ENCODE peak calls at places on chromosome 17, in ten cellular contexts. M, A, L, D, U, B, W, X, P and S are unnamed samples.

GRCh38 chr17:32654351-32654750 is 167.6 kb downstream of the CDK5R1 start:
- DNase-seq in M (no peak), A (no peak), L (no peak), D (no peak), U (no peak), B (no peak), W (no peak), X (no peak), P (no peak), S (no peak)

GRCh38 chr17:2214887-2215615 is 88.5 kb downstream of the SMG6 start:
- DNase-seq in M (no peak), A (no peak), L (no peak), D (peak), U (no peak), B (peak), W (no peak), X (no peak), P (no peak), S (no peak)

GRCh38 chr17:21183468-21183867 is 30.5 kb downstream of the TMEM11 start:
- DNase-seq in M (no peak), A (no peak), L (no peak), D (no peak), U (no peak), B (no peak), W (no peak), X (no peak), P (no peak), S (no peak)

GRCh38 chr17:47852113-47852949 is 1.4 kb upstream of the SP6 start:
- DNase-seq in M (no peak), A (no peak), L (no peak), D (no peak), U (no peak), B (no peak), W (no peak), X (no peak), P (peak), S (no peak)

GRCh38 chr17:9360610-9361571 is 214.7 kb downstream of the STX8 start:
- DNase-seq in M (no peak), A (no peak), L (no peak), D (peak), U (peak), B (no peak), W (no peak), X (no peak), P (no peak), S (no peak)

GRCh38 chr17:27466376-27466747 is 10.1 kb downstream of the KSR1 start:
- DNase-seq in M (no peak), A (no peak), L (no peak), D (no peak), U (no peak), B (peak), W (no peak), X (no peak), P (no peak), S (no peak)

GRCh38 chr17:61155590-61156181 is 244.0 kb upstream of the TBX2 start:
- DNase-seq in M (no peak), A (no peak), L (no peak), D (no peak), U (no peak), B (no peak), W (no peak), X (no peak), P (no peak), S (no peak)

GRCh38 chr17:80307994-80308671 is 47.5 kb downstream of the RNF213 start:
- DNase-seq in M (no peak), A (no peak), L (no peak), D (no peak), U (peak), B (no peak), W (no peak), X (no peak), P (no peak), S (no peak)

GRCh38 chr17:83014297-83014696 is 65.1 kb upstream of the METRNL start:
- DNase-seq in M (no peak), A (no peak), L (no peak), D (no peak), U (no peak), B (no peak), W (no peak), X (no peak), P (no peak), S (peak)

GRCh38 chr17:12990926-12991325 is 26.9 kb downstream of the ELAC2 start:
- DNase-seq in M (no peak), A (no peak), L (no peak), D (no peak), U (no peak), B (no peak), W (no peak), X (no peak), P (no peak), S (no peak)

GRCh38 chr17:27494192-27495091 is 38.2 kb downstream of the KSR1 start:
- DNase-seq in M (no peak), A (no peak), L (no peak), D (peak), U (peak), B (no peak), W (no peak), X (peak), P (no peak), S (peak)

GRCh38 chr17:77125432-77125901 is 15.3 kb upstream of the SEC14L1 start:
- DNase-seq in M (no peak), A (no peak), L (no peak), D (no peak), U (no peak), B (no peak), W (no peak), X (no peak), P (no peak), S (no peak)

GRCh38 chr17:68777243-68777855 is 176.2 kb upstream of the FAM20A start:
- DNase-seq in M (no peak), A (peak), L (no peak), D (peak), U (peak), B (peak), W (no peak), X (peak), P (peak), S (peak)

GRCh38 chr17:45425125-45425983 is 7.3 kb downstream of the ARHGAP27 start:
- DNase-seq in M (no peak), A (peak), L (no peak), D (no peak), U (peak), B (no peak), W (no peak), X (peak), P (no peak), S (peak)

GRCh38 chr17:8189711-8190477 is at the start of gene BORCS6:
- DNase-seq in M (peak), A (peak), L (peak), D (peak), U (peak), B (peak), W (peak), X (peak), P (peak), S (peak)

GRCh38 chr17:81885869-81886548 is 5.4 kb downstream of the ALYREF start:
- DNase-seq in M (no peak), A (no peak), L (no peak), D (peak), U (peak), B (no peak), W (no peak), X (no peak), P (no peak), S (peak)

GRCh38 chr17:5826384-5826783 is 242.1 kb upstream of the NLRP1 start:
- DNase-seq in M (no peak), A (no peak), L (no peak), D (no peak), U (no peak), B (no peak), W (no peak), X (no peak), P (no peak), S (no peak)

GRCh38 chr17:80724723-80725388 is 180.2 kb downstream of the RPTOR start:
- DNase-seq in M (no peak), A (no peak), L (no peak), D (peak), U (no peak), B (no peak), W (no peak), X (no peak), P (no peak), S (peak)

GRCh38 chr17:15397605-15398004 is 56.2 kb upstream of the TEKT3 start:
- DNase-seq in M (no peak), A (no peak), L (no peak), D (no peak), U (no peak), B (no peak), W (no peak), X (no peak), P (no peak), S (no peak)

GRCh38 chr17:6381052-6381451 is 53.9 kb downstream of the AIPL1 start:
- DNase-seq in M (no peak), A (no peak), L (no peak), D (no peak), U (no peak), B (no peak), W (no peak), X (no peak), P (no peak), S (no peak)

GRCh38 chr17:39016193-39017153 is 49.3 kb upstream of the FBXO47 start:
- DNase-seq in M (no peak), A (no peak), L (no peak), D (no peak), U (no peak), B (no peak), W (no peak), X (no peak), P (no peak), S (no peak)

GRCh38 chr17:42358434-42358833 is 29.8 kb downstream of the STAT3 start:
- DNase-seq in M (no peak), A (no peak), L (no peak), D (no peak), U (no peak), B (no peak), W (no peak), X (no peak), P (no peak), S (no peak)

GRCh38 chr17:58381124-58381838 is 29.3 kb upstream of the SUPT4H1 start:
- DNase-seq in M (no peak), A (no peak), L (no peak), D (no peak), U (no peak), B (no peak), W (no peak), X (peak), P (no peak), S (no peak)

GRCh38 chr17:38879878-38880727 is 10.2 kb downstream of the LASP1 start:
- DNase-seq in M (no peak), A (no peak), L (no peak), D (peak), U (no peak), B (no peak), W (no peak), X (peak), P (peak), S (peak)

GRCh38 chr17:44828919-44829557 is 1.0 kb downstream of the GJC1 start:
- DNase-seq in M (no peak), A (peak), L (no peak), D (no peak), U (no peak), B (peak), W (no peak), X (no peak), P (peak), S (no peak)